ENCODE peak calls at places on chromosomes 1 and 21, in ten cellular contexts. C is SK-N-SH, Z is Panc1, N is transverse colon, K is sigmoid colon, T is spleen, J is HCT116, V is HL-60, Q is GM23338, L is breast epithelium. E is an unnamed sample.

GRCh38 chr1:192959657-192960186 is 99.4 kb downstream of the UCHL5 start:
- DNase-seq in K (no peak), L (no peak), Q (no peak), V (no peak), N (no peak), T (no peak), Z (no peak), J (no peak), C (no peak), E (no peak)

GRCh38 chr21:46128983-46129571 is 26.3 kb downstream of the FTCD start:
- DNase-seq in C (no peak), L (no peak), Q (no peak), Z (no peak), K (peak; percentile 70), V (no peak), T (peak; percentile 67), N (no peak), J (no peak), E (no peak)

GRCh38 chr1:201396859-201397464 is 2.2 kb downstream of the LAD1 start:
- DNase-seq in N (peak; percentile 86), V (no peak), T (no peak), Q (no peak), J (peak; percentile 66), C (no peak), Z (no peak), K (no peak), L (peak; percentile 37), E (peak; percentile 71)

GRCh38 chr1:196361112-196361714 is 247.0 kb downstream of the KCNT2 start:
- DNase-seq in N (no peak), C (no peak), Q (no peak), K (no peak), Z (no peak), L (no peak), J (peak; percentile 73), V (no peak), T (no peak), E (no peak)

GRCh38 chr21:45041351-45041805 is 33.0 kb upstream of the ADARB1 start:
- DNase-seq in Q (no peak), C (no peak), T (peak; percentile 76), K (peak; percentile 94), Z (no peak), N (peak; percentile 61), J (no peak), L (peak; percentile 79), V (peak; percentile 69), E (no peak)

GRCh38 chr1:244460195-244460594 is 878 bp upstream of the CATSPERE start:
- DNase-seq in N (no peak), L (no peak), Q (peak; percentile 31), V (peak; percentile 46), J (no peak), Z (no peak), T (no peak), C (no peak), K (no peak), E (no peak)

GRCh38 chr1:43235451-43236121 is 34.2 kb upstream of the TMEM125 start:
- DNase-seq in T (no peak), L (peak; percentile 56), J (no peak), Z (no peak), N (peak; percentile 68), C (no peak), V (no peak), K (no peak), Q (no peak), E (peak; percentile 86)

GRCh38 chr21:26939532-26940181 is 27.2 kb downstream of the ADAMTS5 start:
- DNase-seq in V (no peak), J (no peak), T (no peak), L (no peak), Z (no peak), K (no peak), N (no peak), C (no peak), Q (no peak), E (no peak)

GRCh38 chr1:246165826-246166709 is 341.0 kb downstream of the SMYD3 start:
- DNase-seq in Q (no peak), L (no peak), C (no peak), T (no peak), K (no peak), V (no peak), J (no peak), N (peak; percentile 14), Z (no peak), E (peak; percentile 62)

GRCh38 chr1:171222961-171223360 is 25.3 kb upstream of the FMO1 start:
- DNase-seq in Q (peak; percentile 57), V (no peak), C (no peak), J (no peak), L (no peak), N (no peak), Z (no peak), T (no peak), K (no peak), E (no peak)

GRCh38 chr1:248793592-248793991 is 32.1 kb downstream of the SH3BP5L start:
- DNase-seq in T (no peak), C (no peak), V (no peak), Z (no peak), Q (no peak), K (no peak), J (no peak), L (no peak), N (no peak), E (no peak)

GRCh38 chr21:34545079-34545884 is 33.3 kb upstream of the KCNE1 start:
- DNase-seq in T (no peak), K (peak; percentile 76), V (peak; percentile 85), J (peak; percentile 40), C (no peak), Q (peak; percentile 26), L (peak; percentile 57), Z (no peak), N (peak; percentile 47), E (no peak)

GRCh38 chr21:34546556-34546955 is 34.5 kb upstream of the KCNE1 start:
- DNase-seq in J (no peak), N (no peak), C (no peak), Z (no peak), Q (no peak), K (no peak), L (no peak), T (no peak), V (no peak), E (no peak)

GRCh38 chr21:34548782-34549376 is 36.9 kb upstream of the KCNE1 start:
- DNase-seq in Q (no peak), C (no peak), L (no peak), K (no peak), V (no peak), N (no peak), Z (no peak), J (no peak), T (no peak), E (no peak)

GRCh38 chr21:34543017-34543416 is 31.0 kb upstream of the KCNE1 start:
- DNase-seq in L (no peak), T (no peak), V (no peak), N (peak; percentile 42), C (no peak), Q (no peak), K (no peak), Z (no peak), J (no peak), E (no peak)

GRCh38 chr21:34544032-34544496 is 32.1 kb upstream of the KCNE1 start:
- DNase-seq in K (no peak), N (peak; percentile 85), J (peak; percentile 80), C (peak; percentile 72), T (no peak), Q (peak; percentile 92), L (peak; percentile 67), Z (no peak), V (peak; percentile 61), E (peak; percentile 77)
- TF ChIP-seq POLR2AphosphoS5 in K (peak; percentile 53), N (peak; percentile 68), J (peak; percentile 41), C (peak; percentile 18), T (no peak), Q (no peak), L (peak; percentile 53), Z (no peak), V (peak; percentile 60), E (peak; percentile 66)

GRCh38 chr1:198674009-198674408 is 35.2 kb downstream of the PTPRC start:
- DNase-seq in Z (no peak), J (no peak), V (no peak), L (no peak), N (no peak), K (no peak), C (no peak), T (no peak), Q (no peak), E (no peak)
- H3K27ac ChIP-seq in Z (no peak overlapping the region), J (no peak overlapping the region), V (no peak overlapping the region), L (no peak overlapping the region), N (no peak overlapping the region), K (no peak overlapping the region), C (no peak overlapping the region), T (peak overlapping the region; percentile 14), Q (no peak overlapping the region), E (no peak overlapping the region)

GRCh38 chr1:203055166-203055799 is 29.0 kb downstream of the PPFIA4 start:
- DNase-seq in Z (no peak), J (no peak), L (no peak), N (no peak), Q (peak; percentile 75), V (no peak), K (no peak), C (no peak), T (no peak), E (no peak)
- TF ChIP-seq CTCF in Z (no peak), J (peak; percentile 29), L (no peak), N (no peak), Q (peak; percentile 76), V (no peak), K (no peak), C (peak; percentile 14), T (no peak), E (no peak)

GRCh38 chr1:68229927-68230812 is 2.2 kb downstream of the WLS start:
- DNase-seq in N (no peak), J (no peak), Z (no peak), K (no peak), C (no peak), Q (peak; percentile 38), T (no peak), V (no peak), L (no peak), E (no peak)

GRCh38 chr1:68232354-68233148 is at the start of gene WLS:
- DNase-seq in K (peak; percentile 93), T (peak; percentile 87), Z (no peak), Q (peak; percentile 89), L (peak; percentile 74), V (peak; percentile 8), N (peak; percentile 81), J (peak; percentile 38), C (peak; percentile 81), E (peak; percentile 87)

GRCh38 chr1:68233202-68233601 is 879 bp upstream of the WLS start:
- DNase-seq in N (no peak), Z (no peak), T (no peak), J (no peak), L (no peak), Q (peak; percentile 34), C (no peak), V (no peak), K (no peak), E (no peak)

GRCh38 chr1:68230901-68231626 is 1.3 kb downstream of the WLS start:
- DNase-seq in Z (no peak), K (peak; percentile 79), J (no peak), V (no peak), T (peak; percentile 79), L (peak; percentile 34), Q (peak; percentile 8), N (peak; percentile 34), C (peak; percentile 63), E (peak; percentile 20)

GRCh38 chr1:68231627-68232303 is 558 bp downstream of the WLS start:
- DNase-seq in J (no peak), N (peak; percentile 69), L (peak; percentile 80), C (peak; percentile 73), Z (no peak), K (peak; percentile 92), V (no peak), Q (peak; percentile 67), T (no peak), E (peak; percentile 83)
- TF ChIP-seq POLR2AphosphoS5 in J (no peak), N (peak; percentile 90), L (no peak), C (no peak), Z (no peak), K (peak; percentile 98), V (no peak), Q (no peak), T (peak; percentile 38), E (peak; percentile 74)

GRCh38 chr1:91831132-91831930 is 54.6 kb downstream of the TGFBR3 start:
- DNase-seq in T (no peak), C (no peak), V (no peak), Z (no peak), J (no peak), Q (no peak), N (peak; percentile 30), L (no peak), K (peak; percentile 75), E (peak; percentile 52)
- H3K27ac ChIP-seq in T (peak overlapping the region; percentile 29), C (no peak overlapping the region), V (no peak overlapping the region), Z (peak overlapping the region; percentile 56), J (no peak overlapping the region), Q (no peak overlapping the region), N (peak overlapping the region; percentile 79), L (peak overlapping the region; percentile 81), K (peak overlapping the region; percentile 81), E (peak overlapping the region; percentile 17)

E was measured in prostate gland.